ENCODE peak calls at places on chromosomes 6 and 20, in ten cellular contexts. A is midbrain, J is LHCN-M2, V is cardiac muscle cell, N is K562, I is Ammon's horn, G is ELR, D is fibroblast of lung, R is GM06990, U is transverse colon. M is an unnamed sample.

GRCh38 chr20:58583141-58583540 is 67.9 kb upstream of the APCDD1L start:
- DNase-seq in R (no peak), G (peak), V (no peak), N (no peak), U (no peak), I (no peak), D (no peak), J (no peak), A (no peak), M (no peak)

GRCh38 chr20:1184638-1185315 is at the start of gene TMEM74B:
- DNase-seq in J (no peak), A (no peak), N (no peak), I (no peak), V (no peak), R (no peak), G (no peak), D (no peak), U (no peak), M (peak)

GRCh38 chr6:108200631-108201030 is 34.8 kb downstream of the NR2E1 start:
- DNase-seq in N (no peak), G (peak), R (no peak), A (no peak), J (no peak), I (no peak), V (no peak), U (no peak), D (peak), M (peak)

GRCh38 chr6:14944593-14944992 is 301.3 kb upstream of the JARID2 start:
- DNase-seq in U (no peak), A (no peak), G (peak), R (no peak), V (no peak), N (no peak), I (no peak), J (no peak), D (no peak), M (no peak)

GRCh38 chr6:82506526-82506925 is 142.9 kb downstream of the TPBG start:
- DNase-seq in D (no peak), A (no peak), N (no peak), V (no peak), I (no peak), G (peak), J (no peak), R (no peak), U (no peak), M (no peak)

GRCh38 chr6:51118754-51119153 is 300.1 kb downstream of the TFAP2B start:
- DNase-seq in N (no peak), V (no peak), A (no peak), U (no peak), R (no peak), I (no peak), D (no peak), J (no peak), G (no peak), M (no peak)

GRCh38 chr6:42193491-42193894 is 1.3 kb downstream of the GUCA1B start:
- DNase-seq in G (no peak), I (no peak), D (peak), U (no peak), V (no peak), R (no peak), N (peak), J (no peak), A (no peak), M (no peak)

GRCh38 chr6:45836984-45837383 is 178.7 kb downstream of the CLIC5 start:
- DNase-seq in G (no peak), V (no peak), U (no peak), N (no peak), R (no peak), J (no peak), I (no peak), A (no peak), D (no peak), M (no peak)

GRCh38 chr6:74044417-74045096 is 348.6 kb downstream of the CD109 start:
- DNase-seq in N (no peak), U (no peak), D (peak), R (no peak), I (no peak), G (peak), A (no peak), V (no peak), J (peak), M (no peak)

GRCh38 chr20:34964486-34964885 is 8.8 kb downstream of the MYH7B start:
- DNase-seq in V (no peak), J (no peak), U (no peak), A (no peak), R (no peak), D (no peak), G (no peak), N (no peak), I (no peak), M (no peak)

GRCh38 chr6:35681298-35681697 is 7.4 kb downstream of the FKBP5 start:
- DNase-seq in G (no peak), V (no peak), R (no peak), A (no peak), N (no peak), D (no peak), J (no peak), U (no peak), I (no peak), M (no peak)

GRCh38 chr6:11085758-11086435 is 7.7 kb upstream of the SMIM13 start:
- DNase-seq in V (no peak), R (no peak), J (no peak), U (no peak), D (peak), A (no peak), G (peak), I (no peak), N (no peak), M (no peak)

GRCh38 chr20:43544501-43544900 is 14.3 kb upstream of the SGK2 start:
- DNase-seq in J (no peak), U (no peak), A (no peak), I (no peak), N (no peak), G (no peak), R (no peak), D (no peak), V (no peak), M (no peak)

GRCh38 chr20:18611492-18611891 is 23.6 kb downstream of the DTD1 start:
- DNase-seq in D (no peak), V (no peak), I (no peak), U (no peak), J (no peak), G (no peak), N (no peak), R (no peak), A (no peak), M (no peak)

GRCh38 chr6:145531032-145531431 is 204.3 kb downstream of the EPM2A start:
- DNase-seq in D (no peak), A (no peak), J (no peak), I (no peak), G (no peak), N (no peak), V (no peak), R (no peak), U (no peak), M (no peak)

GRCh38 chr6:91483415-91483814 is 896.5 kb upstream of the MAP3K7 start:
- DNase-seq in A (no peak), D (no peak), I (no peak), U (no peak), G (no peak), J (no peak), R (peak), V (no peak), N (no peak), M (no peak)

GRCh38 chr6:54020311-54020710 is 90.9 kb upstream of the MLIP start:
- DNase-seq in J (peak), V (no peak), D (no peak), N (no peak), G (peak), U (no peak), A (no peak), I (no peak), R (no peak), M (peak)

GRCh38 chr6:165805067-165805525 is 142.1 kb upstream of the PDE10A start:
- DNase-seq in U (no peak), A (no peak), D (no peak), I (no peak), R (no peak), J (no peak), G (no peak), V (no peak), N (no peak), M (no peak)

GRCh38 chr20:22720206-22720605 is 135.8 kb upstream of the FOXA2 start:
- DNase-seq in A (no peak), U (no peak), D (no peak), J (no peak), V (no peak), G (no peak), I (no peak), N (no peak), R (no peak), M (no peak)

GRCh38 chr20:6583134-6583738 is 184.2 kb upstream of the BMP2 start:
- DNase-seq in A (peak), V (peak), G (peak), I (peak), J (peak), N (peak), U (peak), R (no peak), D (peak), M (peak)

M was measured in small intestine.